ENCODE peak calls at places on chromosomes 13 and 19, in four cellular contexts. P is ACHN, X is heart left ventricle, N is anterior cingulate cortex. K is an unnamed sample.
A peak's percentile ranks its signal among the peaks of the same experiment; 100 is the strongest.

GRCh38 chr19:34363094-34363493 is 1.9 kb upstream of the GPI start:
- DNase-seq in N (no peak), X (no peak), P (no peak), K (no peak)

GRCh38 chr19:6811906-6812305 is 39.4 kb downstream of the VAV1 start:
- DNase-seq in X (no peak), P (peak; percentile 42), N (no peak), K (peak; percentile 74)

GRCh38 chr19:17090501-17091074 is 15.0 kb downstream of the MYO9B start:
- DNase-seq in N (no peak), P (no peak), X (no peak), K (peak; percentile 31)

GRCh38 chr13:26656919-26657318 is 99.4 kb downstream of the WASF3 start:
- DNase-seq in X (no peak), N (no peak), P (no peak), K (peak; percentile 2)

GRCh38 chr19:16327501-16327900 is 2.9 kb downstream of the KLF2 start:
- DNase-seq in N (no peak), X (no peak), P (no peak), K (no peak)

GRCh38 chr13:24675806-24676570 is 4.2 kb upstream of the ATP12A start:
- DNase-seq in N (no peak), P (no peak), X (no peak), K (no peak)

GRCh38 chr13:24161980-24162517 is 1.5 kb downstream of the SPATA13 start:
- DNase-seq in P (no peak), X (no peak), N (no peak), K (no peak)

GRCh38 chr19:29837448-29837961 is 25.7 kb downstream of the CCNE1 start:
- DNase-seq in X (no peak), P (no peak), N (no peak), K (no peak)

GRCh38 chr19:35963514-35963913 is 27.3 kb downstream of the LRFN3 start:
- DNase-seq in P (peak; percentile 63), X (peak; percentile 43), N (no peak), K (no peak)

GRCh38 chr13:95677564-95678386 is 836 bp downstream of the DNAJC3 start:
- DNase-seq in P (peak; percentile 20), X (no peak), N (no peak), K (no peak)

GRCh38 chr19:7811989-7812388 is 18.0 kb upstream of the EVI5L start:
- DNase-seq in N (no peak), P (no peak), X (no peak), K (no peak)